ENCODE peak calls at places on chromosomes 1 and 21, in seven cellular contexts. Y is HT1080; J is GM06990; E is stimulated activated CD4-positive, alpha-beta T cell treated with anti-CD3 and anti-CD28 coated beads, Interleukin-1b, Interleukin-23, amount 100 ng/mL, for 1 hour; V is psoas muscle; G is GM03348; S is GM13976. B is an unnamed sample.

GRCh38 chr1:2004867-2005266 is 1.3 kb upstream of the CFAP74 start:
- DNase-seq in S (no peak), E (no peak), V (no peak), Y (no peak), G (no peak), J (no peak), B (no peak)

GRCh38 chr1:112146201-112146715 is 156.8 kb upstream of the KCND3 start:
- DNase-seq in E (no peak), G (no peak), Y (no peak), V (no peak), S (no peak), J (no peak), B (no peak)

GRCh38 chr1:111571987-111572386 is 47.6 kb upstream of the RAP1A start:
- DNase-seq in V (no peak), E (no peak), J (no peak), S (no peak), G (peak; percentile 69), Y (no peak), B (peak; percentile 19)

GRCh38 chr21:37907076-37907475 is 9.2 kb downstream of the KCNJ6 start:
- DNase-seq in G (no peak), Y (no peak), E (no peak), V (no peak), S (no peak), J (no peak), B (no peak)

GRCh38 chr1:223664106-223664505 is 1.4 kb downstream of the CAPN8 start:
- DNase-seq in E (no peak), S (no peak), J (no peak), G (no peak), Y (no peak), V (no peak), B (no peak)

GRCh38 chr1:202861420-202862121 is 27.4 kb downstream of the RABIF start:
- DNase-seq in J (peak; percentile 70), G (peak; percentile 98), S (peak; percentile 94), V (peak; percentile 92), E (no peak), Y (peak; percentile 86), B (peak; percentile 96)

GRCh38 chr1:109750241-109750882 is 9.5 kb upstream of the GSTM3 start:
- DNase-seq in S (no peak), G (no peak), E (no peak), Y (no peak), J (no peak), V (no peak), B (no peak)

GRCh38 chr1:178941261-178941689 is 70.4 kb upstream of the ANGPTL1 start:
- DNase-seq in S (no peak), G (no peak), J (no peak), V (no peak), E (no peak), Y (no peak), B (no peak)

GRCh38 chr1:167206166-167206835 is 14.4 kb upstream of the POU2F1 start:
- DNase-seq in V (no peak), G (no peak), J (no peak), Y (no peak), S (no peak), E (no peak), B (no peak)

GRCh38 chr1:245043617-245043952 is 111.2 kb upstream of the KIF26B start:
- DNase-seq in E (no peak), J (no peak), S (no peak), V (no peak), G (no peak), Y (no peak), B (no peak)

GRCh38 chr1:16043521-16043920 is at the start of gene CLCNKB:
- DNase-seq in J (no peak), Y (no peak), G (no peak), V (no peak), E (no peak), S (no peak), B (no peak)

GRCh38 chr1:94709891-94710581 is 110.1 kb upstream of the SLC44A3 start:
- DNase-seq in S (no peak), G (peak; percentile 67), E (no peak), Y (peak; percentile 82), V (no peak), J (no peak), B (no peak)

GRCh38 chr1:14836426-14837140 is 238.1 kb downstream of the KAZN start:
- DNase-seq in V (no peak), Y (no peak), S (no peak), J (no peak), G (no peak), E (no peak), B (no peak)

GRCh38 chr1:162663589-162664030 is 31.3 kb downstream of the DDR2 start:
- DNase-seq in Y (peak; percentile 74), G (peak; percentile 76), E (no peak), V (peak; percentile 32), J (peak; percentile 29), S (no peak), B (peak; percentile 14)

GRCh38 chr1:244237445-244237844 is 186.4 kb downstream of the ZBTB18 start:
- DNase-seq in J (no peak), S (no peak), V (no peak), E (no peak), Y (peak; percentile 17), G (no peak), B (no peak)

GRCh38 chr1:84298336-84298687 is 3.2 kb upstream of the SAMD13 start:
- DNase-seq in V (peak; percentile 67), S (peak; percentile 82), G (peak; percentile 87), E (peak; percentile 30), Y (peak; percentile 50), J (peak; percentile 71), B (peak; percentile 53)

GRCh38 chr1:15031251-15031930 is 122.2 kb upstream of the TMEM51 start:
- DNase-seq in J (no peak), G (no peak), S (no peak), E (no peak), V (no peak), Y (peak; percentile 72), B (no peak)

GRCh38 chr1:153648000-153648643 is 10.4 kb upstream of the SNAPIN start:
- DNase-seq in V (no peak), E (no peak), S (no peak), G (no peak), J (no peak), Y (no peak), B (no peak)

GRCh38 chr1:191913234-191913948 is 244.9 kb upstream of the RGS18 start:
- DNase-seq in J (no peak), E (no peak), Y (no peak), S (no peak), V (no peak), G (no peak), B (no peak)

GRCh38 chr1:111454859-111455641 is 5.8 kb downstream of the ATP5PB start:
- DNase-seq in J (no peak), Y (no peak), S (peak; percentile 36), G (no peak), V (no peak), E (no peak), B (no peak)

GRCh38 chr1:244236101-244236500 is 185.0 kb downstream of the ZBTB18 start:
- DNase-seq in G (no peak), E (no peak), V (no peak), S (no peak), Y (peak; percentile 24), J (no peak), B (no peak)

GRCh38 chr1:94606471-94606870 is 64.9 kb upstream of the F3 start:
- DNase-seq in Y (peak; percentile 25), S (no peak), J (no peak), V (no peak), G (no peak), E (no peak), B (no peak)